ENCODE peak calls at places on chromosome 1, in nine cellular contexts. P is GM20000; L is MM.1S; M is CD4-positive, alpha-beta T cell; J is fibroblast of pulmonary artery; U is retinal pigment epithelial cell; Y is fibroblast of mammary gland; O is HFF-Myc; R is left ventricle myocardium inferior. H is an unnamed sample.

GRCh38 chr1:159790237-159790917 is 9.6 kb downstream of the DUSP23 start:
- DNase-seq in P (peak), L (peak), M (no peak), J (peak), U (no peak), Y (peak), O (no peak), R (no peak), H (no peak)

GRCh38 chr1:63775418-63776127 is 1.8 kb downstream of the ROR1 start:
- DNase-seq in P (no peak), L (no peak), M (no peak), J (no peak), U (no peak), Y (peak), O (no peak), R (no peak), H (no peak)

GRCh38 chr1:33374336-33375105 is 53.6 kb upstream of the A3GALT2 start:
- DNase-seq in P (no peak), L (no peak), M (no peak), J (peak), U (no peak), Y (peak), O (no peak), R (no peak), H (no peak)

GRCh38 chr1:94859157-94859556 is 39.0 kb downstream of the SLC44A3 start:
- DNase-seq in P (no peak), L (no peak), M (no peak), J (no peak), U (no peak), Y (no peak), O (no peak), R (no peak), H (no peak)

GRCh38 chr1:10701145-10701544 is 95.3 kb downstream of the CASZ1 start:
- DNase-seq in P (no peak), L (no peak), M (no peak), J (no peak), U (no peak), Y (no peak), O (no peak), R (no peak), H (no peak)

GRCh38 chr1:241518447-241519307 is 878 bp downstream of the FH start:
- DNase-seq in P (peak), L (peak), M (no peak), J (peak), U (no peak), Y (peak), O (no peak), R (no peak), H (peak)

GRCh38 chr1:167629681-167630567 is at the start of gene RCSD1:
- DNase-seq in P (peak), L (peak), M (peak), J (peak), U (no peak), Y (no peak), O (no peak), R (peak), H (no peak)

GRCh38 chr1:228283476-228284147 is 75.8 kb downstream of the OBSCN start:
- DNase-seq in P (no peak), L (no peak), M (no peak), J (no peak), U (no peak), Y (no peak), O (no peak), R (peak), H (no peak)

GRCh38 chr1:228021526-228022030 is 14.8 kb downstream of the WNT3A start:
- DNase-seq in P (no peak), L (no peak), M (no peak), J (no peak), U (no peak), Y (no peak), O (no peak), R (no peak), H (no peak)

GRCh38 chr1:192809286-192810252 is 730 bp downstream of the RGS2 start:
- DNase-seq in P (peak), L (peak), M (peak), J (peak), U (no peak), Y (peak), O (no peak), R (peak), H (no peak)

GRCh38 chr1:199854681-199855321 is 172.7 kb upstream of the NR5A2 start:
- DNase-seq in P (no peak), L (no peak), M (no peak), J (no peak), U (no peak), Y (no peak), O (no peak), R (no peak), H (no peak)

DNA sequence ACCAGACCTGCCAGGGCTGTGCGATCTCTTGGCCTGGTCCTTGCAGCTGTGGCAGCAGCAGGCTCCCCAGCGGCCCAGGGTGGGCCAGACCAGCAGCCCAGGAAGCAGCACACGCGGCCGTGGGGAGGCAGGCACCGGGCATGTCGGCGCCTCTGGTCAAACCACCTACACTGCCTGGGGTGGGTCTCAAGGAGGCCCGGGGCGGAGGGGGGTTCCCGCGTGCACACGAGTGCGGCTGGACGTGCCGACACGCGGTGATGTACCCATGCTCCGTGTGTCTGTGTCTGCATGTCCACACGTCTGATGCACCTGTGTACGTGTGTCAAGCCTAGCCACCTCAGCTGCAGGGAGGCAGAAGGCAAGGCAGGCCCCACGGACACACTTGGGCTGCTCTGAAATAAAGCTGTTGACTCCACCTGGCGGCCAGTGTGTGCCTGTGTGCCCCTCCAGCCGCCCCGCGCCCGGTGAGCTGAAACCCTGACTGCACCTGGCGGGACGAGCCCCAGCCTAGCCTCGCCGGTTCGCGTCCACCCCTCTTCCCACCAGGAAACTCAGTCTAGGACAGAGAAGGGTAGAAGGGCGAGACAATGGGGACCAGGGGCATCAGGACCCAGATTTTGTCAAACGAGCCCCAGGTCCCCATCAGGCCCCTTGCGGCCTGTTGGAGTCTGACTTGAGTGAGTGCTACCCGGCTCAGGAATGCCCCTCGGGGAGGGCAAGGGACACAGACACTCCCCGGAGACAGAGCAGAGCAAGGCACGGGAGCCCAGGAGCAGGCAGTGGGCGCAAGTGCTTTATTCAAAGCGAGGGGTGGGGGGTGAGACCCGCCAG is 11.6 kb downstream of the SCNN1D start:
- DNase-seq in P (peak), L (peak), M (peak), J (peak), U (no peak), Y (peak), O (no peak), R (peak), H (no peak)
- TF ChIP-seq CTCF in P (peak), L (peak), M (peak), J (peak), U (peak), Y (peak), O (peak), R (peak), H (peak)

GRCh38 chr1:240293706-240294105 is 202.0 kb downstream of the FMN2 start:
- DNase-seq in P (no peak), L (no peak), M (no peak), J (no peak), U (no peak), Y (no peak), O (no peak), R (no peak), H (no peak)

GRCh38 chr1:240295811-240296210 is 204.1 kb downstream of the FMN2 start:
- DNase-seq in P (no peak), L (peak), M (no peak), J (no peak), U (no peak), Y (peak), O (no peak), R (no peak), H (no peak)

GRCh38 chr1:240294566-240294965 is 202.9 kb downstream of the FMN2 start:
- DNase-seq in P (no peak), L (no peak), M (no peak), J (no peak), U (no peak), Y (no peak), O (no peak), R (no peak), H (no peak)
- TF ChIP-seq CTCF in P (no peak), L (no peak), M (no peak), J (no peak), U (peak), Y (no peak), O (no peak), R (no peak), H (no peak)

GRCh38 chr1:178379807-178380206 is 117.0 kb downstream of the CLEC20A start:
- DNase-seq in P (no peak), L (no peak), M (no peak), J (no peak), U (no peak), Y (no peak), O (no peak), R (no peak), H (no peak)
- TF ChIP-seq CTCF in P (no peak), L (no peak), M (no peak), J (peak), U (peak), Y (peak), O (peak), R (no peak), H (peak)

GRCh38 chr1:174884001-174884400 is 115.7 kb upstream of the CACYBP start:
- DNase-seq in P (no peak), L (no peak), M (no peak), J (no peak), U (no peak), Y (no peak), O (no peak), R (no peak), H (no peak)

GRCh38 chr1:174880171-174880570 is 119.6 kb upstream of the CACYBP start:
- DNase-seq in P (no peak), L (no peak), M (no peak), J (no peak), U (no peak), Y (no peak), O (no peak), R (no peak), H (no peak)

GRCh38 chr1:174883361-174883760 is 116.4 kb upstream of the CACYBP start:
- DNase-seq in P (no peak), L (peak), M (no peak), J (peak), U (no peak), Y (peak), O (peak), R (no peak), H (no peak)
- TF ChIP-seq CTCF in P (no peak), L (peak), M (peak), J (no peak), U (no peak), Y (peak), O (no peak), R (no peak), H (no peak)

GRCh38 chr1:245785433-245785832 is 630.6 kb downstream of the KIF26B start:
- DNase-seq in P (no peak), L (no peak), M (no peak), J (no peak), U (no peak), Y (no peak), O (no peak), R (no peak), H (no peak)

GRCh38 chr1:245777752-245778151 is 623.0 kb downstream of the KIF26B start:
- DNase-seq in P (no peak), L (no peak), M (no peak), J (no peak), U (no peak), Y (no peak), O (no peak), R (no peak), H (no peak)

GRCh38 chr1:245779797-245780529 is 625.2 kb downstream of the KIF26B start:
- DNase-seq in P (no peak), L (no peak), M (no peak), J (no peak), U (no peak), Y (no peak), O (no peak), R (no peak), H (no peak)
- TF ChIP-seq CTCF in P (no peak), L (no peak), M (no peak), J (no peak), U (no peak), Y (peak), O (peak), R (peak), H (no peak)

DNA sequence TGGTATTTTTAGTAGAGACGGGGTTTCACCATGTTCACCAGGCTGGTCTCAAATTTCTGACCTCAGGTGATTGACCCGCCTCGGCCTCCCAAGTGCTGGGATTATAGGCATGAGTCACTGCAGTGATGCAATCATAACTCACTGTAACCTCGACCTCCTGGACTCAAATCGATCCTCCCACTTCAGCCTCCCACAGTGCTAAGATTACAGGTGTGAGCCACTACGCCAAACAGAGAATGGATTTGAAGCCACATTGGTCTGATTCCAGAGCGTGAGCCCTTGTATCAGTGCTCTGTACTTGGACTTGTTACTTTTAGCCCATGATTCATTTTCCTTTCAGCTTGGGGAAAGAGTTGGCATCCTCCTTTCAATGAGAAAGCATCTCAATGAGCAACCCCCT is 14.9 kb upstream of the ZNF683 start:
- DNase-seq in P (no peak), L (no peak), M (no peak), J (peak), U (no peak), Y (peak), O (peak), R (no peak), H (no peak)
- TF ChIP-seq CTCF in P (no peak), L (no peak), M (no peak), J (no peak), U (no peak), Y (no peak), O (no peak), R (no peak), H (no peak)

DNA sequence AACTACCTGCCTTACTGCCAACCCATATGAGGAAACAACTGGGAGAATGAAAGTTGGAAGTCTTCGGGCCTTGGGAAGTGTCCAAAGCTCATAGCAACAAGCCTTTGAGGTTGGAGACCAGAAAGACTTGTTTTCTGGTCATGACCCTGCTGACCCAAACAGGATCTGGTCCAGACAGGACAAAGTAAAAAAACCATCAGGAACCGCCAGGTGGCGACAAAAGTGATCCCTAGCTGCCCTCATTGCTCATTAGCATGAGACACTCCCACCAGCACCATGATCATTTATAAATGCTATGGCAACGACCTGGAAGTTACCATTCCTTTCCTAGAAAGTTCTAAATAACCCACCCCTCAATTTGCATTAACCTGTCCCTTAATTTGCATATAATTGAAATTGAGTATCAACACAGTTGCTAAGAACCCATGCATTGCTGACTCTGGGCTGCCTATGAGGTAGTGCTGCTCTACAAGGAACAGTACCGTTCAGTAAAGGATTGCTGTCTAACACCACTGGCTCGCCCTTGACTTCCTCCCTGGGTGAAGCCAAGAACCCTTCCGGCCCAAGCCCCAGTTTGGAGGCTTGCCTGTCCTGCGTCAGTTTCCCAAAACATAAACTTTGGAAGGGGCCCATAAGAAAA is 89.0 kb downstream of the URB2 start:
- DNase-seq in P (no peak), L (peak), M (peak), J (peak), U (no peak), Y (peak), O (no peak), R (no peak), H (no peak)
- TF ChIP-seq CTCF in P (peak), L (peak), M (peak), J (peak), U (peak), Y (peak), O (peak), R (peak), H (no peak)

H was measured in mesothelial cell of epicardium.